ENCODE peak calls at places on chromosome 1, in four cellular contexts. D is activated T-cell treated with anti-CD3 and anti-CD28 coated beads for 1 hour, U is glutamatergic neuron, L is HT1080. V is an unnamed sample.

GRCh38 chr1:65658122-65658521 is 134.6 kb upstream of the PDE4B start:
- DNase-seq in D (no peak), U (no peak), L (peak; percentile 44), V (peak; percentile 14)

GRCh38 chr1:181061891-181062777 is 26.4 kb upstream of the IER5 start:
- DNase-seq in D (no peak), U (no peak), L (no peak), V (no peak)

GRCh38 chr1:187063271-187063670 is 234.5 kb downstream of the PLA2G4A start:
- DNase-seq in D (no peak), U (no peak), L (no peak), V (no peak)

GRCh38 chr1:66210653-66211052 is 323.3 kb upstream of the SGIP1 start:
- DNase-seq in D (no peak), U (no peak), L (peak; percentile 36), V (no peak)

GRCh38 chr1:229841230-229841629 is 215.2 kb downstream of the URB2 start:
- DNase-seq in D (no peak), U (no peak), L (peak; percentile 30), V (no peak)

GRCh38 chr1:150061632-150062101 is 5.9 kb upstream of the VPS45 start:
- DNase-seq in D (no peak), U (no peak), L (peak; percentile 78), V (peak; percentile 94)

GRCh38 chr1:31101147-31101502 is 35.6 kb upstream of the PUM1 start:
- DNase-seq in D (no peak), U (no peak), L (peak; percentile 54), V (peak; percentile 56)

GRCh38 chr1:245084551-245084950 is 70.2 kb upstream of the KIF26B start:
- DNase-seq in D (no peak), U (no peak), L (peak; percentile 29), V (no peak)

GRCh38 chr1:112665857-112666256 is 8.6 kb upstream of the MOV10 start:
- DNase-seq in D (no peak), U (no peak), L (no peak), V (no peak)

GRCh38 chr1:54815086-54815876 is 14.2 kb upstream of the TTC22 start:
- DNase-seq in D (no peak), U (no peak), L (no peak), V (no peak)

GRCh38 chr1:45348020-45348419 is 7.8 kb upstream of the MUTYH start:
- DNase-seq in D (no peak), U (no peak), L (peak; percentile 31), V (peak; percentile 48)

GRCh38 chr1:223429821-223430220 is 36.6 kb downstream of the CCDC185 start:
- DNase-seq in D (no peak), U (no peak), L (no peak), V (peak; percentile 14)

GRCh38 chr1:65992160-65993046 is 199.7 kb downstream of the PDE4B start:
- DNase-seq in D (no peak), U (no peak), L (no peak), V (peak; percentile 4)

GRCh38 chr1:47213230-47213676 is 18.8 kb downstream of the TAL1 start:
- DNase-seq in D (no peak), U (no peak), L (no peak), V (no peak)

GRCh38 chr1:226723640-226724532 is 15.2 kb downstream of the ITPKB start:
- DNase-seq in D (no peak), U (peak; percentile 78), L (peak; percentile 58), V (peak; percentile 56)

GRCh38 chr1:39159224-39160036 is 45.1 kb upstream of the MACF1 start:
- DNase-seq in D (no peak), U (no peak), L (peak; percentile 76), V (peak; percentile 96)

GRCh38 chr1:1670866-1671265 is 12.1 kb upstream of the CDK11B start:
- DNase-seq in D (no peak), U (no peak), L (no peak), V (no peak)

GRCh38 chr1:233635765-233636502 is 22.0 kb downstream of the KCNK1 start:
- DNase-seq in D (no peak), U (no peak), L (peak; percentile 80), V (peak; percentile 64)

GRCh38 chr1:201566933-201567801 is 28.2 kb downstream of the NAV1 start:
- DNase-seq in D (no peak), U (no peak), L (no peak), V (no peak)

GRCh38 chr1:53963472-53963871 is 17.3 kb downstream of the LRRC42 start:
- DNase-seq in D (no peak), U (no peak), L (no peak), V (no peak)

GRCh38 chr1:4090556-4090955 is 190.5 kb upstream of the C1orf174 start:
- DNase-seq in D (no peak), U (no peak), L (no peak), V (no peak)

V was measured in PC-3.